ENCODE peak calls at places on chromosomes 5 and 9, in four cellular contexts. Y, O, K and D are unnamed samples.

GRCh38 chr9:69130456-69131441 is 43.3 kb upstream of the TJP2 start:
- DNase-seq in O (no peak), Y (no peak), K (no peak), D (no peak)

GRCh38 chr9:112041536-112042243 is 133.4 kb downstream of the SUSD1 start:
- DNase-seq in O (peak), K (no peak), Y (peak), D (peak)

GRCh38 chr9:79432485-79432884 is 139.3 kb upstream of the TLE4 start:
- DNase-seq in O (no peak), Y (no peak), K (no peak), D (no peak)

GRCh38 chr5:174358276-174358675 is 312.8 kb downstream of the NSG2 start:
- DNase-seq in O (no peak), K (peak), Y (no peak), D (no peak)

GRCh38 chr5:64790210-64790609 is 21.5 kb downstream of the CWC27 start:
- DNase-seq in Y (no peak), K (no peak), O (no peak), D (no peak)

GRCh38 chr5:87127426-87127825 is 140.3 kb upstream of the RASA1 start:
- DNase-seq in Y (no peak), K (no peak), O (peak), D (no peak)

GRCh38 chr5:139473105-139473504 is 2.3 kb downstream of the SMIM33 start:
- DNase-seq in O (no peak), K (no peak), Y (peak), D (no peak)

GRCh38 chr5:107282061-107282460 is 388.7 kb downstream of the EFNA5 start:
- DNase-seq in O (no peak), Y (no peak), K (no peak), D (no peak)

GRCh38 chr5:19031491-19031890 is 956.5 kb downstream of the CDH18 start:
- DNase-seq in Y (no peak), K (no peak), O (no peak), D (no peak)

GRCh38 chr5:72552041-72552557 is 44.9 kb upstream of the ZNF366 start:
- DNase-seq in K (no peak), O (no peak), Y (peak), D (no peak)

GRCh38 chr9:137183980-137184595 is 4.3 kb downstream of the ANAPC2 start:
- DNase-seq in Y (no peak), K (no peak), O (no peak), D (no peak)

GRCh38 chr9:15144567-15145174 is 162.3 kb downstream of the TTC39B start:
- DNase-seq in O (no peak), K (no peak), Y (no peak), D (no peak)

GRCh38 chr9:137021979-137022619 is 5.9 kb downstream of the ABCA2 start:
- DNase-seq in O (no peak), K (no peak), Y (peak), D (peak)

GRCh38 chr9:129567842-129568559 is 52.9 kb downstream of the C9orf50 start:
- DNase-seq in O (no peak), K (peak), Y (no peak), D (no peak)

GRCh38 chr5:128559300-128560297 is 21.6 kb upstream of the FBN2 start:
- DNase-seq in Y (no peak), K (no peak), O (no peak), D (no peak)

GRCh38 chr9:70060148-70060882 is 16.7 kb downstream of the MAMDC2 start:
- DNase-seq in K (no peak), O (no peak), Y (no peak), D (no peak)

GRCh38 chr5:74257645-74258328 is 382.7 kb downstream of the ENC1 start:
- DNase-seq in K (peak), O (no peak), Y (peak), D (no peak)

GRCh38 chr5:154712518-154713437 is 42.4 kb upstream of the LARP1 start:
- DNase-seq in K (no peak), O (no peak), Y (no peak), D (no peak)

GRCh38 chr5:155085282-155085990 is 71.9 kb downstream of the KIF4B start:
- DNase-seq in O (no peak), Y (no peak), K (no peak), D (no peak)

GRCh38 chr5:177312649-177313181 is 1.0 kb upstream of the MXD3 start:
- DNase-seq in O (no peak), K (no peak), Y (peak), D (no peak)
- H3K27ac ChIP-seq in O (no peak), K (no peak), Y (peak), D (peak)

GRCh38 chr9:130885422-130886375 is 10.9 kb downstream of the QRFP start:
- DNase-seq in O (no peak), Y (no peak), K (no peak), D (no peak)

GRCh38 chr9:130884111-130884531 is 12.5 kb downstream of the QRFP start:
- DNase-seq in K (no peak), Y (no peak), O (no peak), D (no peak)

GRCh38 chr9:130883479-130883878 is 13.1 kb downstream of the QRFP start:
- DNase-seq in K (no peak), Y (no peak), O (no peak), D (no peak)

GRCh38 chr9:130882696-130883225 is 13.9 kb downstream of the QRFP start:
- DNase-seq in O (no peak), K (no peak), Y (no peak), D (no peak)

GRCh38 chr9:130884542-130885421 is 11.8 kb downstream of the QRFP start:
- DNase-seq in O (no peak), Y (no peak), K (no peak), D (no peak)
- H3K27ac ChIP-seq in O (no peak), Y (no peak), K (no peak), D (no peak)

DNA sequence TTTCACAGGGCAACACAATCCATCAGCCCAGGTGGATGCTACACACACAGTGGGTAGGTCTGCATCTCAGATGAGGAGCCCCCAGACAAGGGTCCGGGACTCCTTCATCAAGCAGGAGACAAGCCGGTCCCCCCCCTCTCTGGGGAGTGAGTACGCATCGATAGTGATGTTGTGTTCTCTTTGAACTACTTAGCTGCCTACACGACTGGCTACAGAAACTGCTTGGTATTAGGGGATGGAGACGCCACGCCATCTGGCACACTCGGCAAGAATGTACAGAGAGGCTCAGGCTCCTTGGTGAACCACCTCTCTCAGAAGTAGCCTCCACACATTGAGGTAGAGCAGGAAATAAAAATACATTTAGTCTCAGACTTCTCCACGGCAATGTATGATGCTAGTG is 179.8 kb downstream of the CNTNAP3 start:
- DNase-seq in O (no peak), K (no peak), Y (no peak), D (peak)
- H3K27ac ChIP-seq in O (no peak), K (no peak), Y (no peak), D (no peak)

DNA sequence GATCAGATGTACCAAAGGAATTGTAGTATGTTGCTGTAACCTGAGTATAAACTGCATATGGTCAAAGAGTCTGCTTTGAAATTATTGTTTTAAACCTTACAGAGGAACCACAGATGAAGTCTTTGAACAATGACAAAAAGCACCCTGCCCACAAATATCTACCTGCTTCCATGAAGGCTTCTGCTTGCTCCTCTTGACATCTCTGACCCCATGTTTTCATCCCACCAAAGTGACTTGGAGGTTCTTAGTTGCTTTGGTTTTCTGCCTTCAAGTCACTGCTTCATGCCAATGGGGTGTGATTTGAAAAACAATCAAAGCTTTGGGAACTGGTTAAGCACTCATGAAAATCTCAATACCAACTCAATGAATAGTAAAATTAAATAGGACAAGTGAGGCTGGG is 194.6 kb upstream of the ACTBL2 start:
- DNase-seq in O (no peak), K (no peak), Y (no peak), D (no peak)
- H3K27ac ChIP-seq in O (no peak), K (no peak), Y (no peak), D (no peak)

GRCh38 chr5:98975682-98976407 is 47.0 kb upstream of the CHD1 start:
- DNase-seq in O (no peak), Y (no peak), K (no peak), D (no peak)
- H3K27ac ChIP-seq in O (no peak), Y (no peak), K (no peak), D (no peak)

GRCh38 chr5:168654225-168654624 is 75.1 kb upstream of the PANK3 start:
- DNase-seq in O (no peak), K (no peak), Y (peak), D (no peak)
- H3K27ac ChIP-seq in O (no peak), K (no peak), Y (peak), D (no peak)